ENCODE peak calls at places on chromosome 16, in nine cellular contexts. One of them, this sample, is unnamed.

GRCh38 chr16:88542231-88542630 is 28.0 kb upstream of the ZC3H18 start:
- DNase-seq in HCT116: no peak
- DNase-seq in pancreas: no peak
- DNase-seq in ovary: no peak
- DNase-seq in astrocyte of the spinal cord: no peak
- DNase-seq in WTC11: no peak
- DNase-seq in heart left ventricle: no peak
- DNase-seq in ascending aorta: no peak
- DNase-seq in endothelial cell of umbilical vein: no peak
- DNase-seq in this sample: no peak

GRCh38 chr16:1630450-1631213 is 18.5 kb downstream of the CRAMP1 start:
- DNase-seq in endothelial cell of umbilical vein: no peak
- DNase-seq in WTC11: no peak
- DNase-seq in pancreas: no peak
- DNase-seq in ascending aorta: no peak
- DNase-seq in HCT116: no peak
- DNase-seq in ovary: no peak
- DNase-seq in astrocyte of the spinal cord: no peak
- DNase-seq in heart left ventricle: no peak
- DNase-seq in this sample: no peak

GRCh38 chr16:67800252-67801046 is 5.9 kb downstream of the RANBP10 start:
- DNase-seq in WTC11: no peak
- DNase-seq in heart left ventricle: peak
- DNase-seq in astrocyte of the spinal cord: no peak
- DNase-seq in ovary: no peak
- DNase-seq in pancreas: no peak
- DNase-seq in HCT116: no peak
- DNase-seq in ascending aorta: no peak
- DNase-seq in endothelial cell of umbilical vein: no peak
- DNase-seq in this sample: no peak

GRCh38 chr16:56332464-56333079 is 92.8 kb downstream of the AMFR start:
- DNase-seq in HCT116: peak
- DNase-seq in ascending aorta: no peak
- DNase-seq in WTC11: peak
- DNase-seq in endothelial cell of umbilical vein: peak
- DNase-seq in heart left ventricle: peak
- DNase-seq in astrocyte of the spinal cord: peak
- DNase-seq in pancreas: peak
- DNase-seq in ovary: peak
- DNase-seq in this sample: no peak

GRCh38 chr16:81694494-81695285 is 84.4 kb upstream of the PLCG2 start:
- DNase-seq in astrocyte of the spinal cord: no peak
- DNase-seq in endothelial cell of umbilical vein: peak
- DNase-seq in WTC11: no peak
- DNase-seq in ascending aorta: no peak
- DNase-seq in pancreas: peak
- DNase-seq in HCT116: no peak
- DNase-seq in heart left ventricle: peak
- DNase-seq in ovary: no peak
- DNase-seq in this sample: no peak

GRCh38 chr16:85170066-85171003 is 58.1 kb upstream of the CIBAR2 start:
- DNase-seq in heart left ventricle: no peak
- DNase-seq in HCT116: no peak
- DNase-seq in ovary: no peak
- DNase-seq in pancreas: peak
- DNase-seq in endothelial cell of umbilical vein: no peak
- DNase-seq in ascending aorta: no peak
- DNase-seq in WTC11: no peak
- DNase-seq in astrocyte of the spinal cord: no peak
- DNase-seq in this sample: peak

GRCh38 chr16:73390936-73391335 is 343.0 kb upstream of the ZFHX3 start:
- DNase-seq in HCT116: no peak
- DNase-seq in astrocyte of the spinal cord: no peak
- DNase-seq in WTC11: no peak
- DNase-seq in pancreas: no peak
- DNase-seq in ovary: no peak
- DNase-seq in ascending aorta: no peak
- DNase-seq in heart left ventricle: no peak
- DNase-seq in endothelial cell of umbilical vein: no peak
- DNase-seq in this sample: no peak

GRCh38 chr16:29662729-29663019 is 373 bp upstream of the SPN start:
- DNase-seq in pancreas: no peak
- DNase-seq in ascending aorta: no peak
- DNase-seq in heart left ventricle: no peak
- DNase-seq in HCT116: no peak
- DNase-seq in ovary: no peak
- DNase-seq in astrocyte of the spinal cord: no peak
- DNase-seq in endothelial cell of umbilical vein: no peak
- DNase-seq in WTC11: no peak
- DNase-seq in this sample: peak

GRCh38 chr16:87562201-87562600 is 40.1 kb upstream of the JPH3 start:
- DNase-seq in pancreas: no peak
- DNase-seq in heart left ventricle: no peak
- DNase-seq in WTC11: no peak
- DNase-seq in astrocyte of the spinal cord: no peak
- DNase-seq in ascending aorta: no peak
- DNase-seq in HCT116: no peak
- DNase-seq in endothelial cell of umbilical vein: no peak
- DNase-seq in ovary: no peak
- DNase-seq in this sample: no peak

GRCh38 chr16:50270510-50271147 is 4.3 kb downstream of the ADCY7 start:
- DNase-seq in astrocyte of the spinal cord: no peak
- DNase-seq in WTC11: no peak
- DNase-seq in ascending aorta: no peak
- DNase-seq in HCT116: no peak
- DNase-seq in ovary: no peak
- DNase-seq in pancreas: peak
- DNase-seq in heart left ventricle: no peak
- DNase-seq in endothelial cell of umbilical vein: no peak
- DNase-seq in this sample: peak

GRCh38 chr16:85017151-85017550 is 5.8 kb upstream of the ZDHHC7 start:
- DNase-seq in endothelial cell of umbilical vein: no peak
- DNase-seq in astrocyte of the spinal cord: no peak
- DNase-seq in HCT116: no peak
- DNase-seq in WTC11: no peak
- DNase-seq in heart left ventricle: no peak
- DNase-seq in ascending aorta: no peak
- DNase-seq in pancreas: no peak
- DNase-seq in ovary: no peak
- DNase-seq in this sample: peak

GRCh38 chr16:12171206-12171605 is 194.7 kb downstream of the SNX29 start:
- DNase-seq in HCT116: no peak
- DNase-seq in endothelial cell of umbilical vein: no peak
- DNase-seq in WTC11: no peak
- DNase-seq in ascending aorta: no peak
- DNase-seq in heart left ventricle: no peak
- DNase-seq in astrocyte of the spinal cord: no peak
- DNase-seq in pancreas: no peak
- DNase-seq in ovary: no peak
- DNase-seq in this sample: no peak

GRCh38 chr16:58197314-58198012 is 443 bp downstream of the CSNK2A2 start:
- DNase-seq in WTC11: peak
- DNase-seq in astrocyte of the spinal cord: no peak
- DNase-seq in ovary: peak
- DNase-seq in ascending aorta: no peak
- DNase-seq in pancreas: peak
- DNase-seq in heart left ventricle: peak
- DNase-seq in endothelial cell of umbilical vein: no peak
- DNase-seq in HCT116: no peak
- DNase-seq in this sample: no peak

GRCh38 chr16:47977802-47978201 is 178.0 kb downstream of the ABCC12 start:
- DNase-seq in ovary: no peak
- DNase-seq in pancreas: no peak
- DNase-seq in astrocyte of the spinal cord: no peak
- DNase-seq in heart left ventricle: no peak
- DNase-seq in endothelial cell of umbilical vein: no peak
- DNase-seq in ascending aorta: no peak
- DNase-seq in WTC11: no peak
- DNase-seq in HCT116: no peak
- DNase-seq in this sample: no peak

GRCh38 chr16:23464196-23464595 is 11.2 kb upstream of the COG7 start:
- DNase-seq in astrocyte of the spinal cord: no peak
- DNase-seq in HCT116: no peak
- DNase-seq in ascending aorta: no peak
- DNase-seq in WTC11: no peak
- DNase-seq in endothelial cell of umbilical vein: no peak
- DNase-seq in ovary: no peak
- DNase-seq in pancreas: no peak
- DNase-seq in heart left ventricle: no peak
- DNase-seq in this sample: no peak

GRCh38 chr16:4381072-4381934 is 9.7 kb downstream of the VASN start:
- DNase-seq in pancreas: peak
- DNase-seq in heart left ventricle: no peak
- DNase-seq in HCT116: no peak
- DNase-seq in WTC11: no peak
- DNase-seq in ascending aorta: peak
- DNase-seq in ovary: no peak
- DNase-seq in endothelial cell of umbilical vein: no peak
- DNase-seq in astrocyte of the spinal cord: no peak
- DNase-seq in this sample: no peak
- TF ChIP-seq CTCF in pancreas: no peak
- TF ChIP-seq CTCF in heart left ventricle: no peak
- TF ChIP-seq CTCF in HCT116: no peak
- TF ChIP-seq CTCF in WTC11: no peak
- TF ChIP-seq CTCF in ascending aorta: no peak
- TF ChIP-seq CTCF in ovary: no peak
- TF ChIP-seq CTCF in endothelial cell of umbilical vein: no peak
- TF ChIP-seq CTCF in astrocyte of the spinal cord: no peak
- TF ChIP-seq CTCF in this sample: no peak

DNA sequence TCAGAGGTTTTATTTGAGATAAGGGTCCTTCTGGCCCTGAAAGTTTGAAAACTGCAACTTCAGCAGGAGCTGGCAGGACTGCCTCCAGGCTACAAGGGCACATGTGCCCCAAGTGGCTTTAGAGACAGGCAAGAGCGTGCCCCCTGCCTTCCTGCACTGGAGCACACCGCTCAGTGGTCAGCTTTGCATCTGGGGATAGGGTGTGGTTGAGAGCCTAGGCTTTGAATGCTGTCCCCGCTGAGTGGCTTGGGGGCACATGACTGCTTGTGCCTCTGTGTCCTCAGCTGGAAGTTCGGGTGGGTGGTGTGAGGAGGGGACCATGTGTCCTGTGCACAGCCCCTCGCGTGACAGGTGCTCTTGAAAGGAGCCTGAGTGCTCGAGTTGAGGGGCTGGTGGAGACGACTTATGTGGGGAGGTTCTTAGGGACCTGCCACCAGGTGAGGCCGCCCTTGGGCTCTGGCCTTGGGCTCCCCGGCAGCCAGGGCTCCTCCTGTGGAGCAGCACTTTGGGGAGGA is 29.8 kb downstream of the MGRN1 start:
- DNase-seq in heart left ventricle: no peak
- DNase-seq in ascending aorta: no peak
- DNase-seq in astrocyte of the spinal cord: no peak
- DNase-seq in ovary: no peak
- DNase-seq in endothelial cell of umbilical vein: no peak
- DNase-seq in pancreas: no peak
- DNase-seq in HCT116: no peak
- DNase-seq in WTC11: no peak
- DNase-seq in this sample: peak
- TF ChIP-seq CTCF in heart left ventricle: no peak
- TF ChIP-seq CTCF in ascending aorta: no peak
- TF ChIP-seq CTCF in astrocyte of the spinal cord: no peak
- TF ChIP-seq CTCF in ovary: no peak
- TF ChIP-seq CTCF in endothelial cell of umbilical vein: no peak
- TF ChIP-seq CTCF in pancreas: no peak
- TF ChIP-seq CTCF in HCT116: no peak
- TF ChIP-seq CTCF in WTC11: no peak
- TF ChIP-seq CTCF in this sample: peak

DNA sequence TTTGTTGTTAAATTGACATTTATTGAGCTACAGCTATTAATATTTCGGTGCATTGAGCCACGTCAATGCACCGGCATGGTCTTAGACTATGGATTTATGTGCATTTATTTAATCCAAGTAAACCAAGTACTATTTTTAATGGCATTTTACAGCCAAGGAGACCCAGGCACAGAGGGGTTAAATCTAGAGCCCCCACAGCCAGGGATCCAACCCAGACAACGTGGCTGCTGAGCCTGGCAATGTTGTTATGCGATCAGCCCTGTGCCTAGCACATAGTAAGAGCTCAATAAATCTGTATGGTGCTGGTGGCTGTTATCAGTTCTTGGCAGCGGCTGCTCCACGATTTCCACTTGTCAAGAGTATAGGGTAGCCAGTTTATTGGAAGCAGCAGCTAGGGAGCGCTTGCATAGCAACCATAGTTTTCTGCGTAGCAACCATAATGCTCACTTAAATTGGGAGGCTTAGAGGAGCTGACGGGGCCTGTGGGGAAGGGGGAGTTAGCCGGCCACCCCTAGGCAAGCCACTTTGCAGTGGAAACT is 541 bp upstream of the RBBP6 start:
- DNase-seq in WTC11: no peak
- DNase-seq in astrocyte of the spinal cord: no peak
- DNase-seq in HCT116: no peak
- DNase-seq in pancreas: peak
- DNase-seq in ovary: no peak
- DNase-seq in ascending aorta: no peak
- DNase-seq in heart left ventricle: no peak
- DNase-seq in endothelial cell of umbilical vein: no peak
- DNase-seq in this sample: no peak
- TF ChIP-seq CTCF in WTC11: no peak
- TF ChIP-seq CTCF in astrocyte of the spinal cord: peak
- TF ChIP-seq CTCF in HCT116: no peak
- TF ChIP-seq CTCF in pancreas: no peak
- TF ChIP-seq CTCF in ovary: no peak
- TF ChIP-seq CTCF in ascending aorta: no peak
- TF ChIP-seq CTCF in heart left ventricle: peak
- TF ChIP-seq CTCF in endothelial cell of umbilical vein: no peak
- TF ChIP-seq CTCF in this sample: no peak

GRCh38 chr16:31201511-31202401 is 804 bp downstream of the PYCARD start:
- DNase-seq in WTC11: peak
- DNase-seq in pancreas: peak
- DNase-seq in heart left ventricle: peak
- DNase-seq in astrocyte of the spinal cord: no peak
- DNase-seq in ascending aorta: no peak
- DNase-seq in HCT116: no peak
- DNase-seq in ovary: peak
- DNase-seq in endothelial cell of umbilical vein: no peak
- DNase-seq in this sample: peak

GRCh38 chr16:31202402-31203385 is at the start of gene PYCARD:
- DNase-seq in ascending aorta: peak
- DNase-seq in ovary: peak
- DNase-seq in astrocyte of the spinal cord: peak
- DNase-seq in WTC11: peak
- DNase-seq in heart left ventricle: peak
- DNase-seq in HCT116: no peak
- DNase-seq in pancreas: peak
- DNase-seq in endothelial cell of umbilical vein: peak
- DNase-seq in this sample: peak

GRCh38 chr16:31198207-31198882 is 4.2 kb downstream of the PYCARD start:
- DNase-seq in HCT116: no peak
- DNase-seq in astrocyte of the spinal cord: no peak
- DNase-seq in ascending aorta: no peak
- DNase-seq in ovary: no peak
- DNase-seq in endothelial cell of umbilical vein: no peak
- DNase-seq in heart left ventricle: no peak
- DNase-seq in WTC11: no peak
- DNase-seq in pancreas: no peak
- DNase-seq in this sample: no peak

GRCh38 chr16:31199430-31200041 is 3.0 kb downstream of the PYCARD start:
- DNase-seq in HCT116: no peak
- DNase-seq in endothelial cell of umbilical vein: no peak
- DNase-seq in WTC11: no peak
- DNase-seq in ascending aorta: no peak
- DNase-seq in astrocyte of the spinal cord: no peak
- DNase-seq in ovary: no peak
- DNase-seq in heart left ventricle: no peak
- DNase-seq in pancreas: no peak
- DNase-seq in this sample: no peak

GRCh38 chr16:31200821-31201510 is 1.6 kb downstream of the PYCARD start:
- DNase-seq in ovary: no peak
- DNase-seq in endothelial cell of umbilical vein: no peak
- DNase-seq in WTC11: no peak
- DNase-seq in HCT116: no peak
- DNase-seq in heart left ventricle: no peak
- DNase-seq in ascending aorta: no peak
- DNase-seq in pancreas: no peak
- DNase-seq in astrocyte of the spinal cord: no peak
- DNase-seq in this sample: no peak
- TF ChIP-seq CTCF in ovary: no peak
- TF ChIP-seq CTCF in endothelial cell of umbilical vein: no peak
- TF ChIP-seq CTCF in WTC11: no peak
- TF ChIP-seq CTCF in HCT116: no peak
- TF ChIP-seq CTCF in heart left ventricle: no peak
- TF ChIP-seq CTCF in ascending aorta: no peak
- TF ChIP-seq CTCF in pancreas: no peak
- TF ChIP-seq CTCF in astrocyte of the spinal cord: no peak
- TF ChIP-seq CTCF in this sample: no peak